ENCODE peak calls at places on chromosomes 13 and 19, in five cellular contexts. E is stimulated activated CD4-positive, alpha-beta T cell treated with anti-CD3 and anti-CD28 coated beads, Interleukin-4, amount 100 ng/mL, for 24 hours; T is iris pigment epithelial cell; J is ELR; I is NCI-H1048. M is an unnamed sample.

GRCh38 chr19:41386442-41386841 is 10.1 kb downstream of the TMEM91 start:
- DNase-seq in I (no peak), T (no peak), J (no peak), E (no peak), M (no peak)

GRCh38 chr13:30659980-30660379 is 42.3 kb downstream of the USPL1 start:
- DNase-seq in E (no peak), T (no peak), I (no peak), J (no peak), M (no peak)

GRCh38 chr19:33982706-33983105 is 186.0 kb downstream of the KCTD15 start:
- DNase-seq in I (no peak), E (no peak), T (no peak), J (no peak), M (no peak)

GRCh38 chr19:55451522-55452380 is 8.7 kb upstream of the SHISA7 start:
- DNase-seq in J (no peak), E (no peak), T (no peak), I (no peak), M (no peak)

GRCh38 chr19:43499042-43499441 is 5.5 kb downstream of the PHLDB3 start:
- DNase-seq in E (no peak), T (no peak), J (no peak), I (no peak), M (no peak)

GRCh38 chr19:55645512-55645881 is 2.0 kb downstream of the ZNF581 start:
- DNase-seq in T (no peak), E (no peak), J (no peak), I (no peak), M (no peak)

GRCh38 chr19:44142014-44142523 is 715 bp downstream of the ZNF234 start:
- DNase-seq in E (no peak), J (peak), T (peak), I (no peak), M (no peak)

GRCh38 chr13:83984793-83985192 is 102.5 kb upstream of the SLITRK1 start:
- DNase-seq in J (no peak), T (no peak), I (no peak), E (no peak), M (no peak)

GRCh38 chr19:397321-397720 is 11.6 kb downstream of the C2CD4C start:
- DNase-seq in T (no peak), E (no peak), I (no peak), J (no peak), M (no peak)

GRCh38 chr13:43805071-43805468 is 18.3 kb upstream of the ENOX1 start:
- DNase-seq in J (peak), T (peak), I (no peak), E (peak), M (no peak)

GRCh38 chr13:43407023-43407581 is 379.7 kb downstream of the ENOX1 start:
- DNase-seq in J (no peak), I (no peak), T (no peak), E (no peak), M (no peak)

GRCh38 chr19:45955905-45956608 is 17.6 kb downstream of the NOVA2 start:
- DNase-seq in I (no peak), T (peak), J (peak), E (no peak), M (no peak)

GRCh38 chr13:99610702-99611289 is 109.5 kb downstream of the TM9SF2 start:
- DNase-seq in J (peak), T (no peak), E (no peak), I (no peak), M (no peak)

GRCh38 chr19:32222594-32222993 is 122.8 kb upstream of the ZNF507 start:
- DNase-seq in I (no peak), J (no peak), T (no peak), E (no peak), M (no peak)

GRCh38 chr19:1808395-1808731 is 3.7 kb downstream of the ATP8B3 start:
- DNase-seq in E (no peak), T (no peak), I (no peak), J (no peak), M (no peak)

GRCh38 chr13:110150384-110151091 is 156.4 kb downstream of the COL4A1 start:
- DNase-seq in T (peak), J (peak), E (no peak), I (no peak), M (no peak)

GRCh38 chr13:110218601-110219201 is 88.3 kb downstream of the COL4A1 start:
- DNase-seq in J (no peak), T (no peak), I (no peak), E (no peak), M (no peak)

GRCh38 chr13:98141938-98142426 is 912 bp upstream of the FARP1 start:
- DNase-seq in E (no peak), J (no peak), I (no peak), T (no peak), M (no peak)

GRCh38 chr19:55251296-55252081 is 7.3 kb downstream of the PPP6R1 start:
- DNase-seq in T (peak), J (peak), I (no peak), E (peak), M (peak)

GRCh38 chr19:23385404-23385803 is 9.9 kb downstream of the ZNF91 start:
- DNase-seq in T (no peak), J (no peak), I (no peak), E (no peak), M (no peak)

GRCh38 chr19:17394891-17395415 is 957 bp upstream of the CCDC194 start:
- DNase-seq in I (no peak), E (peak), T (peak), J (peak), M (peak)

GRCh38 chr13:113526466-113527220 is 36.1 kb upstream of the DCUN1D2 start:
- DNase-seq in I (no peak), E (no peak), J (no peak), T (no peak), M (no peak)

GRCh38 chr13:27953671-27954405 is 15.3 kb downstream of the CDX2 start:
- DNase-seq in E (peak), I (peak), T (peak), J (peak), M (peak)

GRCh38 chr13:45989607-45990006 is 62.9 kb downstream of the ZC3H13 start:
- DNase-seq in I (no peak), J (no peak), E (no peak), T (peak), M (no peak)

M was measured in effector memory CD4-positive, alpha-beta T cell.